ENCODE peak calls at places on chromosome 13, in five cellular contexts. N is GM12878, M is K562, X is upper lobe of left lung, U is HepG2. C is an unnamed sample.

GRCh38 chr13:78602561-78603239 is 652 bp downstream of the POU4F1 start:
- ATAC-seq in N (peak; percentile 10), M (peak; percentile 36), X (no peak), U (peak; percentile 8), C (peak; percentile 11)

GRCh38 chr13:46296920-46297319 is 85.2 kb downstream of the LRRC63 start:
- ATAC-seq in N (no peak), M (peak; percentile 51), X (peak; percentile 65), U (no peak), C (no peak)

GRCh38 chr13:21399741-21400140 is 59.4 kb downstream of the ZDHHC20 start:
- ATAC-seq in N (no peak), M (no peak), X (no peak), U (no peak), C (no peak)

GRCh38 chr13:20425819-20426219 is 99.8 kb downstream of the CRYL1 start:
- ATAC-seq in N (peak; percentile 85), M (no peak), X (no peak), U (no peak), C (no peak)

GRCh38 chr13:45809810-45810394 is 41.7 kb downstream of the SIAH3 start:
- ATAC-seq in N (peak; percentile 64), M (no peak), X (no peak), U (no peak), C (no peak)

GRCh38 chr13:99312493-99312883 is 5.3 kb upstream of the GPR183 start:
- ATAC-seq in N (no peak), M (no peak), X (peak; percentile 93), U (no peak), C (peak; percentile 92)

GRCh38 chr13:35252536-35253205 is 223.8 kb downstream of the MAB21L1 start:
- ATAC-seq in N (peak; percentile 93), M (no peak), X (no peak), U (no peak), C (no peak)

GRCh38 chr13:40986328-40986856 is 32.7 kb downstream of the ELF1 start:
- ATAC-seq in N (peak; percentile 2), M (no peak), X (peak; percentile 59), U (peak; percentile 95), C (no peak)

GRCh38 chr13:46136688-46137087 is 31.9 kb upstream of the CPB2 start:
- ATAC-seq in N (no peak), M (no peak), X (no peak), U (no peak), C (no peak)

GRCh38 chr13:30429721-30430694 is 7.7 kb downstream of the UBE2L5 start:
- ATAC-seq in N (peak; percentile 82), M (no peak), X (peak; percentile 90), U (no peak), C (peak; percentile 78)

GRCh38 chr13:93248627-93249047 is 22.0 kb downstream of the GPC6 start:
- ATAC-seq in N (peak; percentile 40), M (peak; percentile 85), X (peak; percentile 35), U (peak; percentile 95), C (no peak)

GRCh38 chr13:93244918-93245280 is 18.3 kb downstream of the GPC6 start:
- ATAC-seq in N (no peak), M (no peak), X (peak; percentile 71), U (no peak), C (peak; percentile 75)

GRCh38 chr13:93243375-93244063 is 16.9 kb downstream of the GPC6 start:
- ATAC-seq in N (no peak), M (peak; percentile 13), X (peak; percentile 30), U (peak; percentile 56), C (peak; percentile 38)

GRCh38 chr13:93246069-93246468 is 19.5 kb downstream of the GPC6 start:
- ATAC-seq in N (no peak), M (no peak), X (no peak), U (no peak), C (no peak)

DNA sequence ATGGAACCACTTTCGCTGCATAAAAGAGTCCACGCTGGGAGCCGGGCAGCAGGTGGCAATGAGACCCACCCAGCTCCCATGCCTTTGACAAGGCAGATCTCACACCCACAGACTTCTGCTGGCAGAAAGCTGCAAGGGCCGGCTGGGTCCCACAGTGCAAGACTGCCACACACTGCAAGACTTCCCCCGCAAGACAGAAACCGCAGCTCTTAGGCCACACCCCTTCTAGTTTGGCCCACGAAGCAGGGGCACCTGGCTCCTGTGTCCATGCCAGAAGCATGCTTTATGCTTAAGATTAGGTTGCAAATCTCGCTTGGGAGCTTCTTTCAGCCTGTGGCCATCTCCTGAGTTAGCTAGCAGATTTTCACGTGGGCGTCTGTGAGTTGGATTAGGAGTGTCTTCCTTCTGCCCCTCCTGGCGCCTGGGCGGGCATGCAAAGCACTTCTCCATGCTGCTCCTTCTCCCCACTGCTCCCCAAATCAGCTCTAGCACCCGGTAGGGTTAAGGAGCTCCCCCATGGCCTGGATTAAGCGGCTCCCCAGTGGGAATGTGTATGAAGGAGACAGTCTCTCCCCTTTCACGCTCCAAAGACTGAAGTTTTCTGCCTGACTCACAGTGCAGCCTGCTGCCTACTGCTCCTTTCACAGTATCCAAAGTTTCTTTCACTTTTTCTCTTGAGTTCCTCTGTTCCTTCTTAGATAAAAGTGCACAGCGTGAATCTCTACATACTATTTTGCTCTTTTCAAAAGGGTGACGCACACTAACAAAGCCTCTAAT is 17.7 kb downstream of the GPC6 start:
- ATAC-seq in N (peak; percentile 21), M (peak; percentile 65), X (peak; percentile 72), U (no peak), C (peak; percentile 32)
- TF ChIP-seq POLR2AphosphoS5 in N (no peak), M (no peak), X (no peak), U (no peak), C (no peak)

GRCh38 chr13:27117158-27117557 is 54.5 kb downstream of the USP12 start:
- ATAC-seq in N (no peak), M (no peak), X (no peak), U (no peak), C (no peak)
- H3K4me3 ChIP-seq in N (no peak overlapping the region), M (no peak overlapping the region), X (no peak overlapping the region), U (no peak overlapping the region), C (no peak overlapping the region)

DNA sequence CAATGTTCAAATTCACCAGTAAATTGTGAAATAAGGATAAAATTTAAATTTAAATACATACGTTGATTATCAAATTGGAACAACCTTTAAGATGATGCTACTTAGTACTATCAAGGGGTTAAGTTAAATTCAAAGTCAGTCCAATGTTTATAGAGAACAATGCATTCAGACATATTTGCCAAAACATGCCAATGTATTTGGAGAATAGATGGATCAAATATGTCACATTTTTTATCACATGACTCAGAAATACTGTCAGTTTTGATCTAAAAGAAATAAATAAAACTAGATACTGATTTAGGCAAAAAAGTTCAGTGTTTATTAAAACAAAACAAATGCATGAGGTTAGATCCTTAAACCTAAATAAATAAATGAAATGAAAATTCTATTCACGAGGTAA is 281.2 kb downstream of the SLITRK5 start:
- ATAC-seq in N (no peak), M (no peak), X (no peak), U (no peak), C (no peak)
- TF ChIP-seq EP300 in N (no peak), M (no peak), X (no peak), U (no peak), C (no peak)

DNA sequence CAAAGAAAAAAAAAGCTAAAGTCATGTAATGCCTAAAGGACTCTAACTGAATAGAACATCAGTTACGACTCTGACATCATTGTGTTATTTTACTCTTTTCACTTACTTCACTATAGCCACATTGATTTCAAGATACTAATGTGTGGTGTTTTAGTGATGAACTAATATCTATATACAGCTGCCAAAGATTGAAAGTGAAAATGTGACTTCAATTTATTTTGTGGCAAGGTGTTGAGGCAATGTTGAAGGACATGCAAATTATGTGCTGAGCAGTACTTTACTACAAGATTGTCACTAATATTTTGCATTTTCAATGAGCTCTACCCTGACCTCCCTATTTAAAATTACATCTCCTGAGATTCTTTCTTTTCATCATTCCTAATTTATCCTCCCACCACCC is 1911.9 kb upstream of the PCDH20 start:
- ATAC-seq in N (peak; percentile 72), M (no peak), X (no peak), U (no peak), C (no peak)
- TF ChIP-seq POLR2AphosphoS5 in N (no peak), M (no peak), X (no peak), U (no peak), C (no peak)

DNA sequence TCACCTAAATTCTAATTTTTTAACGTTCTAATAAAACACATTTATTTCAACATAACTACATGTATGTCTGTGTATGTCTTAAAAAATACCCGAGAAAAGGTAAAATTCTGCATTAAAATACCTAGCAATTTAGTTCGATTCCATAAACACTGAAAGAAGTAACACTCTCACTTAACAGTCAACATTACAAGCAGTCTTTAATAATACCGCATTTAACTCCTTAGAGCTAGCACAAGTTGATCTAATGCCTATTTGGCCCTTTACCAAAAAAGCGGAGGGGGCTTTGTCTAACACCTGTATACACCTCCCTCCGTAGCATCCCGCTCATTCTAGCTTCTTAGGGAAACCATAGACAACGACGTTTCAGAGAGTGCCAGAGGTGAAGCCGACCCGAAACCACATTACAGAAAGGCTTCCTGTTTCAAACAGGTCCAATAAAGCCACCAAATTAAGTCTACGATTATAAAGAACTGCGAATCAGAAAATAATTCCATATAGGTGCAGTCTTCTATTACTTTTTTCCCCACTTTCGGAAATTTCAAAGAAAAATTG is 1.2 kb downstream of the SPART start:
- ATAC-seq in N (peak; percentile 43), M (peak; percentile 27), X (no peak), U (no peak), C (no peak)
- H3K4me3 ChIP-seq in N (peak overlapping the region; percentile 77), M (peak overlapping the region; percentile 68), X (peak overlapping the region; percentile 76), U (no peak overlapping the region), C (peak overlapping the region; percentile 74)

DNA sequence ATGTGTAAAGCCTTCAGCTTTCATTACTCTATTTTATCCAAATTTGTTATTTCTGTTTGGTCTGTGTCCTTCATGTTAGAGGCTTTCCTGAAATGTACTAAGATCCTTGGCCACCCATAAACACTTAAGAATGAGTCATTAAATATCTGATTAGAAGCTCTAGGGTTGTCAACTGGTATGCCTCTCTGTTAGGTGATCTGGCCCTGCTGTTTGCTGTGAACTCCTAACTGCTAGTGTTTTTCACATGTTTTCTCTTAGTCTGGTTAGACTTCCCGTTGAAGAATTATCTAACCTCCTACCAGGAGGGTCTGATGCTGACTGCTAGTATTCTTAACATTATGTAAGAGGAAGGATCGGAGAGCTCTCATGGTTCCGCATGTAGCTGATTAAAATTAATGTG is 207.0 kb upstream of the SPRY2 start:
- ATAC-seq in N (peak; percentile 32), M (peak; percentile 87), X (peak; percentile 41), U (no peak), C (peak; percentile 46)
- TF ChIP-seq EP300 in N (no peak), M (no peak), X (no peak), U (no peak), C (no peak)

DNA sequence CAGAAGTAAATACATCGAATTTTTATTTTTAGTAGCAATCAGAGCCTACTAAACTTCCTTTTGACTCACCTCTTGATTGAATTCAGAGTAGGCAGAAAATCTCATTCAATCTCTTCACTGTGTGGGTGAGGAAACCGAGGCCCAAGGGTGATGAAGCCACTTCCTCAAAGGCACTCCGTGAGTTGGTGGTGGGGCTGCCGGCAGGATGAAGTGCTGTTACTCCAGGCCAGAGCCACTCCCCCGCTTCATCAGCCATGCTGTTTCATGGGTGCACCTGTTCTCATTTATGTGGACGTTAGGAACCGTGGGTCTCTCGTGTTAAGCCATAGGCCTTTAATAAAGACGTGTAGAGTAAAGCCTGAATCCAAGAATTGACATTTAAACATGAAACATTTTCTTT is 13.2 kb downstream of the ING1 start:
- ATAC-seq in N (peak; percentile 88), M (peak; percentile 56), X (no peak), U (no peak), C (no peak)
- TF ChIP-seq POLR2AphosphoS5 in N (no peak), M (no peak), X (no peak), U (no peak), C (no peak)

GRCh38 chr13:18739310-18739709 is 442.3 kb downstream of the TUBA3C start:
- ATAC-seq in N (no peak), M (peak; percentile 67), X (no peak), U (no peak), C (no peak)
- H3K4me3 ChIP-seq in N (no peak overlapping the region), M (no peak overlapping the region), X (no peak overlapping the region), U (no peak overlapping the region), C (no peak overlapping the region)